ENCODE peak calls at places on chromosomes 16 and 17, in five cellular contexts. H is astrocyte of the spinal cord, U is iris pigment epithelial cell, T is GM10248, G is SW 1271. J is an unnamed sample.

GRCh38 chr17:73952498-73953205 is 250.8 kb upstream of the RPL38 start:
- DNase-seq in H (no peak), G (no peak), T (peak), U (no peak), J (no peak)

GRCh38 chr17:8145811-8146210 is 6.4 kb downstream of the PER1 start:
- DNase-seq in H (no peak), G (no peak), U (no peak), T (no peak), J (no peak)

GRCh38 chr17:73613947-73614655 is 30.1 kb downstream of the SDK2 start:
- DNase-seq in U (no peak), H (no peak), G (no peak), T (no peak), J (no peak)

GRCh38 chr17:18224053-18224427 is 1.4 kb upstream of the LLGL1 start:
- DNase-seq in G (no peak), T (no peak), H (no peak), U (no peak), J (no peak)

GRCh38 chr17:17784599-17785264 is 52.1 kb downstream of the SREBF1 start:
- DNase-seq in H (no peak), U (peak), T (no peak), G (no peak), J (no peak)

GRCh38 chr16:69494993-69495392 is 70.6 kb downstream of the CYB5B start:
- DNase-seq in G (no peak), T (peak), H (no peak), U (peak), J (no peak)

GRCh38 chr17:38908676-38909181 is 16.7 kb upstream of the LASP1NB start:
- DNase-seq in U (no peak), H (no peak), G (no peak), T (no peak), J (no peak)

GRCh38 chr17:49969134-49969759 is at the start of gene DLX4:
- DNase-seq in T (peak), H (no peak), G (no peak), U (no peak), J (no peak)

GRCh38 chr16:82888616-82889015 is 261.8 kb downstream of the CDH13 start:
- DNase-seq in G (no peak), H (peak), T (no peak), U (peak), J (no peak)

GRCh38 chr16:17289671-17290070 is 181.1 kb downstream of the XYLT1 start:
- DNase-seq in U (no peak), T (no peak), G (no peak), H (no peak), J (no peak)

GRCh38 chr17:64180674-64181073 is 50.7 kb upstream of the ERN1 start:
- DNase-seq in H (no peak), T (no peak), U (no peak), G (no peak), J (no peak)

GRCh38 chr16:63921737-63922136 is 1200.1 kb downstream of the CDH11 start:
- DNase-seq in U (no peak), G (no peak), T (no peak), H (no peak), J (no peak)

GRCh38 chr17:21377821-21378396 is 1.8 kb downstream of the KCNJ12 start:
- DNase-seq in G (no peak), U (no peak), H (no peak), T (no peak), J (no peak)

GRCh38 chr16:71542377-71542776 is 16.2 kb downstream of the CHST4 start:
- DNase-seq in T (peak), G (no peak), U (peak), H (no peak), J (no peak)

GRCh38 chr17:81470944-81471803 is 41.4 kb downstream of the ACTG1 start:
- DNase-seq in U (peak), T (no peak), G (no peak), H (peak), J (no peak)

GRCh38 chr17:80709090-80709695 is 164.6 kb downstream of the RPTOR start:
- DNase-seq in G (no peak), H (no peak), U (no peak), T (no peak), J (no peak)

GRCh38 chr17:50272711-50273653 is 1.3 kb upstream of the TMEM92 start:
- DNase-seq in H (peak), U (no peak), T (peak), G (no peak), J (no peak)

GRCh38 chr16:8962393-8963009 is 1.2 kb downstream of the USP7 start:
- DNase-seq in U (peak), H (no peak), G (no peak), T (peak), J (no peak)

GRCh38 chr16:49620158-49620867 is 235.6 kb downstream of the ZNF423 start:
- DNase-seq in G (no peak), T (no peak), U (peak), H (peak), J (peak)

GRCh38 chr17:19590912-19591551 is 57.4 kb downstream of the SLC47A1 start:
- DNase-seq in U (no peak), G (no peak), T (no peak), H (no peak), J (no peak)

GRCh38 chr17:410674-411401 is 58.2 kb upstream of the RPH3AL start:
- DNase-seq in H (peak), U (peak), G (no peak), T (no peak), J (no peak)

GRCh38 chr16:50763211-50763610 is 21.3 kb downstream of the CYLD start:
- DNase-seq in T (no peak), U (peak), H (no peak), G (no peak), J (no peak)

GRCh38 chr16:58114827-58115825 is 14.1 kb downstream of the CFAP20 start:
- DNase-seq in H (peak), T (no peak), U (peak), G (no peak), J (no peak)

J was measured in HS-27A.